ENCODE peak calls at places on chromosomes 5 and 9, in seven cellular contexts. Q is HFFc6; G is cardiac septum; Y is WTC11; A is stimulated activated CD4-positive, alpha-beta T cell treated with anti-CD3 and anti-CD28 coated beads, Interleukin-2, amount 100 ng/mL, for 48 hours; W is cardiac fibroblast; N is brain microvascular endothelial cell. X is an unnamed sample.

GRCh38 chr5:53027913-53028312 is 38.8 kb downstream of the ITGA2 start:
- DNase-seq in Q (peak; percentile 66), G (no peak), Y (no peak), W (peak; percentile 81), N (peak; percentile 62), A (no peak), X (no peak)

GRCh38 chr5:134592141-134592746 is 40.4 kb downstream of the SAR1B start:
- DNase-seq in N (no peak), Y (peak; percentile 56), A (no peak), W (peak; percentile 38), Q (peak; percentile 32), G (peak; percentile 50), X (no peak)

GRCh38 chr5:179550511-179551342 is at the start of gene RUFY1:
- DNase-seq in G (peak; percentile 94), A (peak; percentile 74), W (peak; percentile 84), N (peak; percentile 57), Y (peak; percentile 72), Q (peak; percentile 66), X (peak; percentile 80)

GRCh38 chr5:169788168-169788567 is 151.1 kb downstream of the DOCK2 start:
- DNase-seq in N (peak; percentile 56), Y (no peak), W (peak; percentile 46), A (no peak), G (no peak), Q (peak; percentile 40), X (no peak)

GRCh38 chr9:114015607-114016006 is 62.5 kb downstream of the AMBP start:
- DNase-seq in Q (no peak), A (no peak), W (no peak), G (peak; percentile 5), Y (no peak), N (no peak), X (no peak)

GRCh38 chr5:126801174-126801991 is 24.4 kb downstream of the LMNB1 start:
- DNase-seq in W (no peak), A (no peak), N (no peak), G (no peak), Q (no peak), Y (no peak), X (no peak)

GRCh38 chr9:129280236-129281231 is 102.5 kb upstream of the IER5L start:
- DNase-seq in W (no peak), Y (no peak), Q (no peak), G (peak; percentile 61), A (no peak), N (no peak), X (no peak)

GRCh38 chr9:36436909-36437308 is 36.8 kb upstream of the RNF38 start:
- DNase-seq in Y (no peak), A (no peak), G (no peak), N (no peak), Q (no peak), W (peak; percentile 39), X (no peak)

GRCh38 chr9:107486674-107487520 is 2.7 kb downstream of the KLF4 start:
- DNase-seq in Y (peak; percentile 40), A (no peak), N (no peak), Q (no peak), W (no peak), G (no peak), X (peak; percentile 34)

GRCh38 chr9:26863074-26863473 is 29.5 kb downstream of the CAAP1 start:
- DNase-seq in G (no peak), N (peak; percentile 6), Y (no peak), W (peak; percentile 32), Q (peak; percentile 19), A (no peak), X (no peak)

GRCh38 chr9:80707120-80707519 is 982.2 kb downstream of the TLE1 start:
- DNase-seq in W (peak; percentile 3), Y (no peak), Q (no peak), N (peak; percentile 28), G (no peak), A (no peak), X (no peak)

GRCh38 chr5:172494630-172495505 is 40.5 kb upstream of the SH3PXD2B start:
- DNase-seq in Y (no peak), G (peak; percentile 72), Q (no peak), N (no peak), W (no peak), A (no peak), X (no peak)

GRCh38 chr5:83776437-83777031 is 55.9 kb upstream of the HAPLN1 start:
- DNase-seq in Y (no peak), Q (no peak), N (no peak), W (peak; percentile 31), G (no peak), A (no peak), X (no peak)

GRCh38 chr5:4233671-4234070 is 638.0 kb downstream of the IRX1 start:
- DNase-seq in A (no peak), W (no peak), G (no peak), Y (peak; percentile 26), Q (no peak), N (no peak), X (no peak)

GRCh38 chr5:157718529-157718928 is 12.7 kb upstream of the THG1L start:
- DNase-seq in W (peak; percentile 85), Q (peak; percentile 73), G (no peak), N (peak; percentile 68), Y (no peak), A (no peak), X (no peak)

GRCh38 chr9:128550770-128551651 is 1.4 kb upstream of the SPTAN1 start:
- DNase-seq in N (no peak), W (peak; percentile 77), Y (peak; percentile 25), A (no peak), G (no peak), Q (peak; percentile 23), X (peak; percentile 45)

GRCh38 chr5:7391688-7392400 is 4.1 kb upstream of the ADCY2 start:
- DNase-seq in G (no peak), A (no peak), W (no peak), N (no peak), Y (no peak), Q (no peak), X (no peak)

GRCh38 chr5:139648205-139649081 is at the start of gene CXXC5:
- DNase-seq in N (peak; percentile 72), W (peak; percentile 94), A (no peak), Q (peak; percentile 72), G (peak; percentile 92), Y (peak; percentile 85), X (peak; percentile 91)

GRCh38 chr9:37989632-37990155 is 79.3 kb downstream of the SHB start:
- DNase-seq in N (no peak), G (no peak), Y (no peak), Q (no peak), A (no peak), W (no peak), X (no peak)

GRCh38 chr5:137561572-137561971 is 62.4 kb upstream of the SPOCK1 start:
- DNase-seq in N (no peak), Y (no peak), W (no peak), A (no peak), G (no peak), Q (peak; percentile 19), X (no peak)

GRCh38 chr5:16411235-16411634 is 54.4 kb downstream of the ZNF622 start:
- DNase-seq in Q (peak; percentile 41), N (no peak), Y (no peak), W (no peak), A (no peak), G (no peak), X (no peak)

GRCh38 chr5:59003124-59003523 is 420.2 kb downstream of the RAB3C start:
- DNase-seq in G (no peak), Q (no peak), A (no peak), W (no peak), N (no peak), Y (no peak), X (no peak)

GRCh38 chr5:45189481-45189880 is 380.7 kb downstream of the MRPS30 start:
- DNase-seq in Q (no peak), G (no peak), N (no peak), W (no peak), Y (no peak), A (no peak), X (no peak)

GRCh38 chr5:108727154-108727638 is 20.5 kb upstream of the FER start:
- DNase-seq in A (no peak), N (no peak), Y (no peak), Q (peak; percentile 0), G (no peak), W (peak; percentile 36), X (no peak)

GRCh38 chr9:131334568-131335105 is 45.1 kb downstream of the PLPP7 start:
- DNase-seq in G (peak; percentile 89), Q (no peak), N (no peak), A (no peak), W (peak; percentile 62), Y (peak; percentile 16), X (peak; percentile 31)

X was measured in nephron progenitor cell.